ENCODE peak calls at places on chromosomes 13 and 19, in eight cellular contexts. K is astrocyte, R is tibial nerve, Q is spleen, O is left lung, J is transverse colon, S is IMR-90, T is kidney. Y is an unnamed sample. For H3K9me3, the result is how much of the 10 kb centered on the place peaks cover.

GRCh38 chr13:39773833-39774232 is 118.4 kb downstream of the COG6 start:
- DNase-seq in K (peak), R (no peak), Q (no peak), O (no peak), J (no peak), S (peak), T (no peak), Y (no peak)

GRCh38 chr13:110444226-110444653 is 117.3 kb downstream of the RAB20 start:
- DNase-seq in K (peak), R (peak), Q (no peak), O (no peak), J (no peak), S (peak), T (no peak), Y (no peak)

GRCh38 chr13:51619614-51620013 is 35.4 kb downstream of the WDFY2 start:
- DNase-seq in K (peak), R (no peak), Q (no peak), O (no peak), J (no peak), S (peak), T (no peak), Y (no peak)

GRCh38 chr19:33683881-33684549 is 62.3 kb downstream of the CHST8 start:
- DNase-seq in K (peak), R (no peak), Q (peak), O (peak), J (no peak), S (peak), T (peak), Y (peak)

GRCh38 chr13:57698851-57699250 is 67.3 kb downstream of the PCDH17 start:
- DNase-seq in K (no peak), R (no peak), Q (no peak), O (no peak), J (no peak), S (no peak), T (no peak), Y (no peak)

GRCh38 chr19:10361569-10362011 is 18.8 kb downstream of the TYK2 start:
- DNase-seq in K (no peak), R (no peak), Q (no peak), O (no peak), J (no peak), S (no peak), T (no peak), Y (no peak)

GRCh38 chr13:47397739-47398138 is 500.9 kb upstream of the HTR2A start:
- DNase-seq in K (peak), R (no peak), Q (no peak), O (no peak), J (no peak), S (peak), T (no peak), Y (no peak)

GRCh38 chr19:35140898-35141626 is 2.0 kb upstream of the FXYD7 start:
- DNase-seq in K (peak), R (peak), Q (peak), O (peak), J (peak), S (peak), T (peak), Y (peak)

GRCh38 chr19:14555918-14556661 is 15.8 kb downstream of the NDUFB7 start:
- DNase-seq in K (peak), R (no peak), Q (no peak), O (no peak), J (no peak), S (peak), T (no peak), Y (no peak)

GRCh38 chr13:40994581-40995230 is 24.4 kb downstream of the ELF1 start:
- DNase-seq in K (no peak), R (no peak), Q (no peak), O (no peak), J (no peak), S (no peak), T (no peak), Y (no peak)
- H3K27ac ChIP-seq in K (no peak), R (no peak), Q (peak), O (peak), J (peak), S (no peak), T (peak), Y (peak)

GRCh38 chr13:18951412-18951811 is 230.2 kb downstream of the TUBA3C start:
- DNase-seq in K (no peak), R (no peak), Q (peak), O (no peak), J (no peak), S (no peak), T (peak), Y (no peak)
- H3K9me3 ChIP-seq in K (under half), R (under half), Q (under half), O (under half), J (under half), S (half or more), T (under half), Y (under half)

DNA sequence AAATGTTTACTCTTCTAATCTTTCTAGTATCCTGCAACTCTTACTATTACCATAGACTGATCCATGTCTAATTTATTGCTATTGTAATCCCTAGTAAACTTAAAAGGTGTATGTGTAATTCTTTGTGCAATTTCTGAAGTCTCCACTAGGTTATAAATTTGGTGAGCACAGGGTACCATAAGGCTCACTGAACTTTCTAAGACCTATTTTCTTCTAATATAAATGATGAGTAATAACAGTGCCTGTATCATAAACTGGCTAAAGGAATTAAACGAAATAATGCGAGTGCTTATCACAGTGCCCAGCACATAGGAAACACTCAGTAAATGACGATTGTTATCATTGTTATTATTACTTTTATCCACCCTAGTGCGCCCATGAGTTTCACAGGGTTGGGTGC is 119.1 kb downstream of the KLF12 start:
- DNase-seq in K (no peak), R (no peak), Q (no peak), O (no peak), J (no peak), S (peak), T (no peak), Y (no peak)
- TF ChIP-seq CTCF in K (peak), R (no peak), Q (no peak), O (no peak), J (no peak), S (peak), T (no peak), Y (peak)

GRCh38 chr13:59790626-59791025 is 373.1 kb downstream of the DIAPH3 start:
- DNase-seq in K (peak), R (no peak), Q (no peak), O (no peak), J (no peak), S (peak), T (no peak), Y (no peak)

GRCh38 chr13:59787679-59788078 is 376.0 kb downstream of the DIAPH3 start:
- DNase-seq in K (no peak), R (no peak), Q (no peak), O (no peak), J (no peak), S (no peak), T (no peak), Y (no peak)

DNA sequence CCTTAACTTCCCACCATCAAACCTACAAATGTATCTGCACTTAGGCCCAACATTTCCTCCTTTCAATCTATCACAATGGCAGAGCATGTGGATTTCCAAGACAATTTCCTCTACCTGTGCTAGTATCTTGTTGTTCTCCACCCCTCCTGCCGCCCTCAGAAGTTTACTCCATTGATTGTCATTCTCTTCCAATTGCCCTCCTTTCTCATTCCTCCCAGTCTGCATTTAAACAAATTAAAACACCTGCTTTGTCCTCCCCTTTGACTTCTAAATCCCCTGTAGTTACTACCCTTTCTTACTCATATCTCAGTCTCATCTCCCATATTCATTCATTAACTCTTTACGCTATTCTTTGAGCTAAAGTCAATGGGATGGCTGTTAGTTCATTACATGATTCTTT is 370.6 kb downstream of the DIAPH3 start:
- DNase-seq in K (no peak), R (no peak), Q (no peak), O (no peak), J (no peak), S (no peak), T (no peak), Y (no peak)
- H3K27ac ChIP-seq in K (no peak), R (no peak), Q (no peak), O (no peak), J (no peak), S (no peak), T (no peak), Y (no peak)

DNA sequence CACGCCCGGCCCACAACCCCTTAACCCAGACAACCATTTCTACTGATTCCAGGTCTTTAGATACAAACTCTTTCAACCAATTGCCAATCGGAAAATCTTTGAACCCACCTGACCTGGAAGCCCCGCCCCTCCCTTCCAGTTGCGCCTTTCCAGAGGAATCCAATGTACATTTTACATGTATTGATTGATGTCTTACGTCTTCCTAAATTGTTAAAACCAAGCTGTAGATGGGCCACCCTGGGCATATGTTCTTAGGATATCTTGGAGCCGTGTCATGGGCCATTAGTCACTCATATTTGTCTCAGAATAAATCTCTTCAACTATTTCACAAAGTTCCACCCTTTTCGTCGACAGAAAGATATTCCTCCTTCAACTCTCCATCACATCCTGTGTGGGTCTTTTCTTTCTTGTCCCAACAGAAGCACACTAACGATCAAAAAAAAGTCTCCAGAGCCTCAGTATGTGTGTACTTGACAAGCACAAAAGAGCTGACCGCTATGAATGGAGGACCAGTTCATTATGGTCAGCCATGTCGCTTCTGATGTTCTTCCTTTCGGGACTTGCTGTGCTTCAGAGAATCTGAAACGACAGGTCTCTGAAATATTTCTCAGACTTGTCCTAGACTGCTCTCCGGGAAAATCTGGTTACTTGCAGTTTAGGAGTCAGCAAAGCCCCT is 601 bp upstream of the ZNF749 start:
- DNase-seq in K (no peak), R (no peak), Q (no peak), O (no peak), J (no peak), S (no peak), T (no peak), Y (no peak)
- H3K9me3 ChIP-seq in K (under half), R (under half), Q (under half), O (under half), J (under half), S (under half), T (under half), Y (under half)

GRCh38 chr19:28943651-28944050 is 269.3 kb downstream of the UQCRFS1 start:
- DNase-seq in K (no peak), R (no peak), Q (no peak), O (no peak), J (no peak), S (no peak), T (no peak), Y (no peak)
- TF ChIP-seq CTCF in K (no peak), R (no peak), Q (no peak), O (no peak), J (no peak), S (no peak), T (no peak), Y (no peak)

DNA sequence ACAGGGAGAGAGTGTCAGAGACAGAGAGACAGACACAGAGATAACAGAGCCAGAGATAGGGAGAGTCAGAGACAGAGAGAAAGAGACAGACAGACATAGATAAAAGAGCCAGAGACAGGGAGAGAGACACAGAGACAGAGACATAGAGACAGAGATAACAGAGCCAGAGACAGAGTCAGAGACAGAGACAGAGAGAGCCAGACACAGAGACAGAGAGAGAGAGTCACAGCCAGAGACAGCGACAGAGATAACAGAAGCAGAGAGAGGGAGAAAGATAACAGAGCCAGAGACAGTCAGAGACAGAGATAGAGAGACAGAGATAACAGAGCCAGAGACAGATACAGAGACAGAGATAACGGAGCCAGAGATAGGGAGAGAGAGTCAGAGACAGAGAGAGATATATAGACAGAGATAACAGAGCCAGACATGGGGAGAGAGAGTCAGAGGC is 865 bp upstream of the TNFSF9 start:
- DNase-seq in K (no peak), R (no peak), Q (no peak), O (no peak), J (no peak), S (no peak), T (no peak), Y (no peak)
- H3K27ac ChIP-seq in K (no peak), R (peak), Q (no peak), O (no peak), J (peak), S (no peak), T (no peak), Y (peak)

GRCh38 chr13:111957913-111958450 is 109.0 kb upstream of the SOX1 start:
- DNase-seq in K (no peak), R (no peak), Q (peak), O (no peak), J (no peak), S (no peak), T (no peak), Y (no peak)
- H3K9me3 ChIP-seq in K (under half), R (under half), Q (under half), O (under half), J (under half), S (under half), T (under half), Y (under half)

Y was measured in RWPE2.